ENCODE peak calls at places on chromosomes 4 and X, in seven cellular contexts. R is dorsolateral prefrontal cortex, O is AG10803, W is GM12865, H is NB4, B is cardiac fibroblast, L is psoas muscle. I is an unnamed sample.

GRCh38 chrX:139563251-139563650 is 32.7 kb downstream of the F9 start:
- DNase-seq in H (no peak), B (no peak), O (no peak), L (no peak), R (no peak), W (no peak), I (no peak)

GRCh38 chr4:141011799-141012377 is 121.4 kb downstream of the RNF150 start:
- DNase-seq in L (peak; percentile 18), O (peak; percentile 12), H (no peak), B (no peak), R (peak; percentile 13), W (no peak), I (no peak)

GRCh38 chr4:3059090-3059428 is 15.3 kb downstream of the HTT-AS start:
- DNase-seq in O (no peak), H (peak; percentile 86), R (no peak), B (no peak), L (no peak), W (peak; percentile 21), I (no peak)

GRCh38 chr4:170089274-170089742 is 448 bp downstream of the AADAT start:
- DNase-seq in W (no peak), H (no peak), R (peak; percentile 30), B (peak; percentile 39), O (peak; percentile 33), L (no peak), I (no peak)

GRCh38 chr4:118918388-118918787 is 29.7 kb downstream of the SYNPO2 start:
- DNase-seq in H (no peak), B (peak; percentile 89), W (no peak), O (peak; percentile 82), R (no peak), L (no peak), I (no peak)

GRCh38 chr4:16360694-16361262 is 134.5 kb upstream of the TAPT1 start:
- DNase-seq in O (no peak), B (no peak), L (no peak), H (no peak), W (no peak), R (no peak), I (no peak)

GRCh38 chrX:70479197-70479969 is 34.7 kb downstream of the DLG3 start:
- DNase-seq in W (no peak), R (no peak), O (peak; percentile 54), H (peak; percentile 45), L (no peak), B (peak; percentile 59), I (no peak)

GRCh38 chr4:15714141-15714540 is 11.3 kb downstream of the BST1 start:
- DNase-seq in L (no peak), R (no peak), B (no peak), H (no peak), O (peak; percentile 31), W (no peak), I (no peak)

GRCh38 chrX:23742174-23742692 is 843 bp downstream of the ACOT9 start:
- DNase-seq in L (peak; percentile 33), W (peak; percentile 35), B (peak; percentile 77), O (peak; percentile 80), H (peak; percentile 42), R (no peak), I (peak; percentile 73)

GRCh38 chr4:56575820-56576429 is 70.3 kb downstream of the ARL9 start:
- DNase-seq in O (peak; percentile 49), R (no peak), L (no peak), H (peak; percentile 42), W (peak; percentile 9), B (peak; percentile 67), I (peak; percentile 50)

GRCh38 chr4:22299678-22300077 is 216.2 kb downstream of the ADGRA3 start:
- DNase-seq in H (no peak), R (no peak), L (no peak), O (no peak), W (no peak), B (no peak), I (no peak)

GRCh38 chrX:26889574-26889973 is 573.6 kb downstream of the PPP4R3C start:
- DNase-seq in H (no peak), O (no peak), R (no peak), L (no peak), W (no peak), B (peak; percentile 0), I (peak; percentile 48)

GRCh38 chrX:141278306-141278705 is 36.0 kb upstream of the SPANXC start:
- DNase-seq in W (peak; percentile 1), L (no peak), H (peak; percentile 45), R (no peak), B (peak; percentile 32), O (peak; percentile 4), I (peak; percentile 69)

GRCh38 chr4:52824603-52825310 is 37.4 kb upstream of the RASL11B start:
- DNase-seq in H (no peak), B (peak; percentile 83), W (no peak), O (peak; percentile 76), L (no peak), R (no peak), I (no peak)

GRCh38 chr4:122798101-122798500 is 28.5 kb upstream of the FGF2 start:
- DNase-seq in W (peak; percentile 14), H (no peak), B (peak; percentile 96), L (peak; percentile 23), R (no peak), O (peak; percentile 99), I (no peak)

GRCh38 chr4:56324011-56324610 is 63.2 kb downstream of the AASDH start:
- DNase-seq in B (no peak), R (no peak), O (no peak), W (no peak), L (no peak), H (no peak), I (no peak)

GRCh38 chr4:142656178-142656577 is 189.9 kb downstream of the INPP4B start:
- DNase-seq in L (peak; percentile 10), O (no peak), H (peak; percentile 9), B (peak; percentile 23), R (no peak), W (no peak), I (peak; percentile 43)

GRCh38 chr4:113446019-113446418 is 315.5 kb downstream of the CAMK2D start:
- DNase-seq in W (no peak), R (no peak), O (peak; percentile 75), L (no peak), B (peak; percentile 78), H (no peak), I (no peak)

GRCh38 chr4:113445286-113445685 is 316.3 kb downstream of the CAMK2D start:
- DNase-seq in W (no peak), O (peak; percentile 99), L (peak; percentile 51), B (peak; percentile 99), H (no peak), R (no peak), I (no peak)

GRCh38 chr4:113449407-113449974 is 312.0 kb downstream of the CAMK2D start:
- DNase-seq in R (no peak), O (peak; percentile 71), L (no peak), H (no peak), B (peak; percentile 61), W (no peak), I (no peak)

GRCh38 chr4:113447061-113447460 is 314.5 kb downstream of the CAMK2D start:
- DNase-seq in L (no peak), B (no peak), O (no peak), H (no peak), R (no peak), W (no peak), I (no peak)

DNA sequence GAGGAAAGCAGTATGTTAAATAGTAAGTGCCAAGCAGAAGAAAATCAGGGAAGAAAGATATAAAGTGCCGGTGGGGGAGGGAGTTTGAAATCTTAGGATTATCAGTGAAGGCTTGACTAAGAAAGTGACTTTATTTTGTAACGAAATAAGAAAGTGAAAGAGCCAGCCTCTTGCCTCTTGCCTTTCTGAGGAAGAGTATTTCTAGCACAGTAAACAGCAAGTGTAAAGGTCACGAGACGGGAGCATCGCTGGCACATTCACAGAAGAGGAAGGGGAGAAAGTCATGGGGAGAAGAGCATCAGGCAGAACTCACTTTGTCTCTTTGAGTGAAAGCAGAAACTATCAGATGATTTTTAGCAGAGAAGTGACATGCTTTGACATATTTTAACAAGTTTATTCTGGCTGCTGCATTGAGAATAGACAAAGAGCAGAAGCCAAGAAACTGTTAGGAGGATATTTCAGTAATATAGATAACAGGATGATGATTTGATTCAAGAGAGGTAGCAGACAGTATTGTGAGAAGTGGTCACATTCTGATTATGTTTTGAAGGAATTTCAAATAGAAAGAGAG is 313.8 kb downstream of the CAMK2D start:
- DNase-seq in W (no peak), L (no peak), O (no peak), B (peak; percentile 49), R (no peak), H (no peak), I (no peak)
- H3K4me3 ChIP-seq in W (no peak overlapping the region), L (no peak overlapping the region), O (no peak overlapping the region), B (no peak overlapping the region), R (no peak overlapping the region), H (no peak overlapping the region), I (no peak overlapping the region)

DNA sequence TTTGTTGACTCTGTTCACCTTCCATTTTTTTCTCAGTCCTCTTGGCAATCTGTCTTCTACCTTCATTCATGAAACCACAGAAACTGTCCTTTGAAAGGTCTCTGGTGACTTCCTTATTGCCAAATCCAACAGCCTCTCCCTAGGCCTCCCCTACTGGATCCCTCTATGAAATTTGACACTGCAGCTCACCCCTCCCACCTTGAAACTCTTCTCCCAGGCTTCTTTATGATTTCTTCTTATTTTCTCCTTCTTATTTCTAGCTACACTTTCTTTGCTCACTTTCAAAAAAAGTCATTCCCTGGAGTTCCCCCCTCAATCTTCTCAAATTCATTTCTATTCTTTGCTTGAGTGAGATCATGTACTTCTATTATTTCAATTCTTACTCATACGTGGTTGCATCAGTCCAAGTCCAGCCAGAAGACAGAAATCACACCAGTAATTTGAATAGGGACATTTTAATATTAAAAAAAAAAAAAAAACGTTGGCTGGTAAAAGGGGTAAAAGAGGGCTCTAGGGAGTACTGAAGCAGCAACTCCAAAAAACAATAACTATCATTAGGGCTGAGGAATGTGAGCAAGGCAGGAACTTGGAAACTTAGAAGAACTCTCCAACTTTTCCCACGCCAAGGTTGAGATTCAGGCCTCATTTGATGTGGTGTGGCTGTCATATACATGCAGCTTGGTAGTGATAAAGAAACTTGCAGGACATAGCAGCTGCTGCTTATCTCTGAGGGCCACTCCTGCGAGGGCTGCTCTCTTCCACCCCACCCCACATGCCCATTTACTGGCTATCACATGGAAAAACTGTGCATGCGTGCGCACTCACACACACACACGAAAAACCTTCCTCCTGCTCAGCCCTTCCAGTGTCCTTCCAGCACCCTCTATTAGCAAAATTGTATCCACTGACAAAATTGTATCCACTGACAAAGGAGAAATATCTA is 169.8 kb upstream of the GALNT7 start:
- DNase-seq in W (no peak), L (no peak), R (no peak), H (peak; percentile 79), O (peak; percentile 32), B (peak; percentile 81), I (no peak)
- H3K4me3 ChIP-seq in W (no peak overlapping the region), L (no peak overlapping the region), R (no peak overlapping the region), H (no peak overlapping the region), O (no peak overlapping the region), B (no peak overlapping the region), I (no peak overlapping the region)

GRCh38 chr4:148795156-148795864 is 353.1 kb upstream of the NR3C2 start:
- DNase-seq in R (no peak), O (no peak), H (no peak), L (no peak), B (peak; percentile 75), W (no peak), I (no peak)
- H3K4me3 ChIP-seq in R (no peak overlapping the region), O (no peak overlapping the region), H (no peak overlapping the region), L (no peak overlapping the region), B (no peak overlapping the region), W (no peak overlapping the region), I (no peak overlapping the region)

DNA sequence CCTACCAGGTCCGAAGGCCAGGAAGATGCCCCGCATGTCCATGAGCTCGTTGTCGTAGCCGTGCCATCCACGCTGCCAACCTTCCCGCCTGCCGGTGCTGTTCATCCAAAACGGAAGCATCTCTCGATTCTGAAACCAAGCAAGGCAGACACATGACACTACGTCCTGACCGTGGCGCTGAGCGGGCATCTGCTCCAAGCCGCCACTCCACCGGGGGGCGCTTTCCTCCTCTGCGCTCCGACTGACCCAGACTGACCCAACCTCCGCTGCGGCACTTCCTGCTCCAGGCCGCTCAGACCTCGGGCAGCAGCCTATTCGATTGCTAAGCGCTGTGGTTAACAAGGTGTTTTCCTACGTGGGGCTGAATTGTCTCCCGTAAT is 120.4 kb downstream of the ENPP6 start:
- DNase-seq in B (peak; percentile 3), R (peak; percentile 52), H (no peak), W (peak; percentile 49), O (peak; percentile 9), L (peak; percentile 62), I (no peak)
- H3K4me3 ChIP-seq in B (no peak overlapping the region), R (peak overlapping the region; percentile 24), H (no peak overlapping the region), W (no peak overlapping the region), O (peak overlapping the region; percentile 45), L (peak overlapping the region; percentile 52), I (no peak overlapping the region)